ENCODE peak calls at places on chromosomes 12 and 14, in four cellular contexts. F, G, Z and Y are unnamed samples.

GRCh38 chr12:130537655-130538054 is 178.4 kb downstream of the RIMBP2 start:
- DNase-seq in F (peak; percentile 19), G (no peak), Z (no peak), Y (no peak)

GRCh38 chr14:38409081-38409705 is 153.3 kb upstream of the CLEC14A start:
- DNase-seq in F (no peak), G (no peak), Z (peak; percentile 42), Y (no peak)

GRCh38 chr14:102565959-102566358 is 26.5 kb upstream of the RCOR1 start:
- DNase-seq in F (no peak), G (no peak), Z (no peak), Y (no peak)

GRCh38 chr14:92039073-92039719 is 663 bp downstream of the TRIP11 start:
- DNase-seq in F (peak; percentile 47), G (no peak), Z (peak; percentile 63), Y (no peak)

GRCh38 chr12:55664826-55665225 is 28.1 kb downstream of the OR10P1 start:
- DNase-seq in F (no peak), G (no peak), Z (no peak), Y (no peak)

GRCh38 chr14:70188608-70189540 is at the start of gene SLC8A3:
- DNase-seq in F (peak; percentile 64), G (no peak), Z (peak; percentile 19), Y (no peak)

GRCh38 chr12:91663331-91663998 is 480.8 kb upstream of the DCN start:
- DNase-seq in F (peak; percentile 77), G (no peak), Z (no peak), Y (no peak)

GRCh38 chr12:104632724-104633181 is 176.0 kb downstream of the CHST11 start:
- DNase-seq in F (no peak), G (no peak), Z (peak; percentile 82), Y (no peak)

GRCh38 chr12:7142057-7142644 is 12.0 kb downstream of the CLSTN3 start:
- DNase-seq in F (peak; percentile 42), G (peak; percentile 26), Z (peak; percentile 53), Y (no peak)

GRCh38 chr12:68963456-68963859 is 30.5 kb upstream of the CPM start:
- DNase-seq in F (no peak), G (no peak), Z (peak; percentile 23), Y (no peak)

GRCh38 chr12:84701966-84702365 is 210.6 kb downstream of the SLC6A15 start:
- DNase-seq in F (no peak), G (no peak), Z (peak; percentile 28), Y (no peak)

GRCh38 chr14:103121161-103121845 is 2.0 kb upstream of the TNFAIP2 start:
- DNase-seq in F (no peak), G (no peak), Z (peak; percentile 44), Y (no peak)

GRCh38 chr12:62210422-62210821 is 49.8 kb upstream of the USP15 start:
- DNase-seq in F (peak; percentile 5), G (no peak), Z (peak; percentile 54), Y (no peak)

GRCh38 chr14:21987937-21988336 is 314.3 kb upstream of the OR4E1 start:
- DNase-seq in F (no peak), G (no peak), Z (peak; percentile 32), Y (no peak)

GRCh38 chr12:54341343-54341742 is 16.4 kb downstream of the COPZ1 start:
- DNase-seq in F (peak; percentile 35), G (no peak), Z (no peak), Y (no peak)

GRCh38 chr12:93766802-93767523 is 89.8 kb downstream of the CRADD start:
- DNase-seq in F (no peak), G (no peak), Z (peak; percentile 86), Y (no peak)

GRCh38 chr12:57169969-57170368 is 22.6 kb upstream of the LRP1-AS start:
- DNase-seq in F (no peak), G (no peak), Z (no peak), Y (no peak)

GRCh38 chr12:66035289-66035961 is 95.1 kb downstream of the LLPH start:
- DNase-seq in F (no peak), G (no peak), Z (peak; percentile 72), Y (no peak)

GRCh38 chr12:41368006-41368405 is 179.9 kb downstream of the PDZRN4 start:
- DNase-seq in F (no peak), G (no peak), Z (peak; percentile 6), Y (no peak)

GRCh38 chr12:51961834-51962233 is 10.3 kb downstream of the ACVR1B start:
- DNase-seq in F (no peak), G (no peak), Z (no peak), Y (no peak)

GRCh38 chr12:30827406-30828055 is 72.8 kb upstream of the CAPRIN2 start:
- DNase-seq in F (no peak), G (no peak), Z (no peak), Y (no peak)